ENCODE peak calls at places on chromosomes 5 and 9, in nine cellular contexts. I is RPMI7951; X is kidney tubule cell; Q is stimulated activated CD8-positive, alpha-beta memory T cell treated with anti-CD3 and anti-CD28 coated beads, Interleukin-2, amount 100 ng/mL, for 48 hours; F is fibroblast of lung; A is amniotic stem cell; D is GM23248; Z is astrocyte of the spinal cord; U is mucosa of gallbladder. Y is an unnamed sample.

GRCh38 chr9:126030716-126031115 is 283.5 kb downstream of the PBX3 start:
- DNase-seq in D (no peak), Z (no peak), I (no peak), F (no peak), A (no peak), X (no peak), U (no peak), Q (no peak), Y (no peak)

GRCh38 chr5:11048760-11049159 is 287.7 kb upstream of the DAP start:
- DNase-seq in D (no peak), U (no peak), Q (no peak), I (no peak), X (peak; percentile 20), F (no peak), Z (no peak), A (no peak), Y (no peak)

GRCh38 chr9:135000647-135001245 is 83.0 kb upstream of the FCN1 start:
- DNase-seq in Q (no peak), X (no peak), U (no peak), A (no peak), F (peak; percentile 1), I (no peak), D (no peak), Z (peak; percentile 3), Y (peak; percentile 15)

GRCh38 chr9:133490865-133491655 is 12.2 kb upstream of the SLC2A6 start:
- DNase-seq in D (no peak), F (no peak), Z (no peak), Q (no peak), A (no peak), U (no peak), I (peak; percentile 66), X (no peak), Y (peak; percentile 28)

GRCh38 chr9:26801772-26802171 is 90.8 kb downstream of the CAAP1 start:
- DNase-seq in A (no peak), I (no peak), Q (no peak), D (no peak), Z (no peak), X (no peak), F (no peak), U (no peak), Y (no peak)

GRCh38 chr9:125748511-125749099 is 1.4 kb downstream of the PBX3 start:
- DNase-seq in X (no peak), D (peak; percentile 34), F (no peak), I (no peak), U (no peak), Z (peak; percentile 21), A (no peak), Q (no peak), Y (peak; percentile 82)

GRCh38 chr9:106731910-106732309 is 131.1 kb upstream of the ZNF462 start:
- DNase-seq in A (no peak), I (peak; percentile 38), U (no peak), Q (no peak), Z (no peak), D (no peak), X (no peak), F (no peak), Y (no peak)

GRCh38 chr5:169429044-169429443 is 128.1 kb upstream of the SLIT3 start:
- DNase-seq in A (no peak), X (peak; percentile 21), U (no peak), Z (no peak), I (peak; percentile 42), F (peak; percentile 14), D (peak; percentile 82), Q (no peak), Y (no peak)

GRCh38 chr5:180494510-180495181 is 467 bp downstream of the CNOT6 start:
- DNase-seq in Q (peak; percentile 26), F (peak; percentile 26), Z (peak; percentile 28), A (no peak), X (peak; percentile 32), U (peak; percentile 14), I (peak; percentile 22), D (peak; percentile 75), Y (no peak)